ENCODE peak calls at places on chromosomes 12 and 14, in seven cellular contexts. S is neural progenitor cell, N is GM23248, Y is IMR-90, D is GM12878, J is mammary epithelial cell, G is HCT116. P is an unnamed sample.

GRCh38 chr14:62409185-62409584 is 636.1 kb downstream of the KCNH5 start:
- DNase-seq in S (no peak), N (no peak), Y (no peak), D (no peak), J (no peak), G (no peak), P (no peak)

GRCh38 chr12:104467346-104467837 is 10.6 kb downstream of the CHST11 start:
- DNase-seq in S (no peak), N (no peak), Y (no peak), D (no peak), J (no peak), G (no peak), P (no peak)

GRCh38 chr12:107990325-107990724 is 138.8 kb upstream of the WSCD2 start:
- DNase-seq in S (peak), N (peak), Y (no peak), D (no peak), J (peak), G (peak), P (peak)

GRCh38 chr12:105231396-105231795 is 4.6 kb downstream of the APPL2 start:
- DNase-seq in S (no peak), N (no peak), Y (no peak), D (no peak), J (no peak), G (no peak), P (no peak)

GRCh38 chr12:104316936-104317335 is 13.4 kb downstream of the EID3 start:
- DNase-seq in S (no peak), N (no peak), Y (no peak), D (no peak), J (no peak), G (no peak), P (no peak)

GRCh38 chr12:79689477-79690155 is 1.1 kb downstream of the PAWR start:
- DNase-seq in S (peak), N (peak), Y (peak), D (no peak), J (peak), G (no peak), P (peak)

GRCh38 chr14:60090864-60091519 is 731 bp upstream of the PCNX4 start:
- DNase-seq in S (peak), N (peak), Y (peak), D (no peak), J (peak), G (peak), P (peak)

GRCh38 chr14:106094654-106095189 is 568.3 kb downstream of the TMEM121 start:
- DNase-seq in S (peak), N (no peak), Y (no peak), D (no peak), J (no peak), G (no peak), P (no peak)

GRCh38 chr12:124769166-124769530 is 94.5 kb downstream of the SCARB1 start:
- DNase-seq in S (no peak), N (peak), Y (peak), D (no peak), J (no peak), G (no peak), P (no peak)

GRCh38 chr14:54509546-54510501 is at the start of gene CGRRF1:
- DNase-seq in S (peak), N (peak), Y (peak), D (peak), J (peak), G (peak), P (peak)

DNA sequence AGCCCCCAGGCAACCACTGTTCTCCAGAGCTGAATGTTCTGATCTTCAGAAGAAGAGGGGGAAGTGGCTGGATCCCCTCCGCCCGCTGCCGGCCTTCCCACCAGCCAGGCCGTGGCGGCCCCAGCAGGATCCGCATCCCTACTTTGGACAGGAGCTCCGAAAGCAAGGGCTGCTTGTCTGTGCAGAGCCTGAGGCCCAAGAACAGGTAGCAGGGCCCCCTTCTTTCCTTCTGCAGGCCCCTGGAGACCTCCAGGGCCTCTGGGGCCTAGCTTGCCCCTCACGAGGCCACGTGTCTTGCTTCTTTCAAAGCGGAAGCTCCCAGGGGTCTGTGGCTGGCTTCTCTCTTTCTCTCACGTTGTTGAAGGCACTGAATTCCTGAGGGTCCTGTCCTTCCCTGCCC is 13.2 kb downstream of the PGF start:
- DNase-seq in S (no peak), N (no peak), Y (no peak), D (no peak), J (no peak), G (no peak), P (no peak)
- H3K9ac ChIP-seq in S (no peak), N (no peak), Y (no peak), D (peak), J (no peak), G (no peak), P (no peak)

GRCh38 chr14:29868000-29868399 is 59.6 kb downstream of the PRKD1 start:
- DNase-seq in S (no peak), N (peak), Y (peak), D (no peak), J (no peak), G (no peak), P (no peak)
- H2AFZ ChIP-seq in S (no peak), N (no peak), Y (no peak), D (no peak), J (no peak), G (no peak), P (no peak)

DNA sequence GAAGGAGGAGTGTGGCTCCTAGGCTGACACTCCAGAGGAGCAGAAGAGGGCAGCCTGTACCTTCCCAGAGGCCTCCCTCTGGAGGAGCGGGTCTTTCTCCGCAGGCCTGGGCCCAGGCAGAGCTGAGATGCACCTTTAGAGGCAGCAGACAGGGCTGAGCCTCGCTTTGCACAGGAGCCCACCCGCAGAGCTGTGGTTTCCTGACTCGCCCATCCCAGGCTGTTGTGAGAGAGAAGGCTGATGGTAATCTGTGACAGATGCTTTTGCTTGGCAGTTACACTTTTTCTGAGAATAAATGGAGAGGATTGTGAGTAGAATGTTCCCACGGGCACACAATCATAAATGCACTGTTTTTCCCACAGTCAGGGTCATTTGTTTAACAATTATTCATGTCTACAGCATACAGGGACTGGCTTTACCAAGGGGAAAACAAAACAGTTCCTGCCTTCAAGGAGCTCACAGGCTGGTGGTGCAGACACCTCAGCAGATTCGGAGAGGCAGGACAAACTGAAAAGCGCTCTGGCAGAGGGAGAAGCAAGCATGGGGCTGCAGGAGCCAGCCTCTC is 13.9 kb downstream of the EVL start:
- DNase-seq in S (peak), N (peak), Y (peak), D (no peak), J (peak), G (no peak), P (peak)
- H3K9ac ChIP-seq in S (no peak), N (peak), Y (no peak), D (no peak), J (no peak), G (no peak), P (no peak)

GRCh38 chr14:71682337-71682736 is 249.9 kb upstream of the RGS6 start:
- DNase-seq in S (no peak), N (peak), Y (peak), D (no peak), J (no peak), G (no peak), P (no peak)
- H2AFZ ChIP-seq in S (no peak), N (no peak), Y (no peak), D (no peak), J (no peak), G (no peak), P (no peak)

GRCh38 chr12:51822956-51823355 is 25.6 kb downstream of the FIGNL2 start:
- DNase-seq in S (no peak), N (no peak), Y (no peak), D (no peak), J (no peak), G (no peak), P (no peak)

GRCh38 chr12:51819851-51820720 is 28.4 kb downstream of the FIGNL2 start:
- DNase-seq in S (peak), N (peak), Y (no peak), D (no peak), J (no peak), G (no peak), P (no peak)

GRCh38 chr12:51820721-51821422 is 27.6 kb downstream of the FIGNL2 start:
- DNase-seq in S (peak), N (peak), Y (peak), D (no peak), J (no peak), G (no peak), P (no peak)

GRCh38 chr12:51822261-51822616 is 26.3 kb downstream of the FIGNL2 start:
- DNase-seq in S (no peak), N (no peak), Y (no peak), D (no peak), J (no peak), G (no peak), P (no peak)

GRCh38 chr12:51821423-51822260 is 26.9 kb downstream of the FIGNL2 start:
- DNase-seq in S (peak), N (peak), Y (no peak), D (no peak), J (no peak), G (no peak), P (no peak)
- H3K9ac ChIP-seq in S (no peak), N (peak), Y (peak), D (no peak), J (no peak), G (peak), P (no peak)

GRCh38 chr12:69070319-69071090 is 137.5 kb upstream of the CPM start:
- DNase-seq in S (peak), N (peak), Y (peak), D (no peak), J (peak), G (peak), P (peak)

GRCh38 chr12:69067713-69068112 is 134.7 kb upstream of the CPM start:
- DNase-seq in S (no peak), N (no peak), Y (no peak), D (no peak), J (no peak), G (no peak), P (no peak)

GRCh38 chr12:69068431-69068830 is 135.5 kb upstream of the CPM start:
- DNase-seq in S (no peak), N (peak), Y (peak), D (no peak), J (peak), G (peak), P (peak)

GRCh38 chr12:69069479-69069878 is 136.5 kb upstream of the CPM start:
- DNase-seq in S (no peak), N (no peak), Y (no peak), D (no peak), J (no peak), G (no peak), P (no peak)

GRCh38 chr12:69071091-69071370 is 138.1 kb upstream of the CPM start:
- DNase-seq in S (no peak), N (no peak), Y (no peak), D (no peak), J (no peak), G (no peak), P (no peak)
- H2AFZ ChIP-seq in S (peak), N (no peak), Y (no peak), D (no peak), J (no peak), G (peak), P (no peak)

GRCh38 chr14:51622376-51622775 is 29.3 kb upstream of the FRMD6 start:
- DNase-seq in S (no peak), N (no peak), Y (no peak), D (no peak), J (no peak), G (no peak), P (no peak)
- H3K9ac ChIP-seq in S (no peak), N (no peak), Y (no peak), D (no peak), J (no peak), G (no peak), P (no peak)

GRCh38 chr12:131533139-131533538 is 177.8 kb upstream of the SFSWAP start:
- DNase-seq in S (no peak), N (no peak), Y (no peak), D (no peak), J (no peak), G (no peak), P (no peak)
- H2AFZ ChIP-seq in S (no peak), N (no peak), Y (no peak), D (no peak), J (no peak), G (no peak), P (no peak)